ENCODE peak calls at places on chromosomes 12 and 14, in ten cellular contexts. X, J, K, O, D, M, P, G, W and E are unnamed samples.

GRCh38 chr12:122152754-122153153 is 21.3 kb downstream of the IL31 start:
- DNase-seq in K (no peak), W (no peak), D (no peak), G (no peak), P (no peak), M (no peak), O (no peak), X (no peak), J (no peak), E (no peak)

GRCh38 chr12:78185109-78185508 is 354.4 kb downstream of the NAV3 start:
- DNase-seq in P (no peak), J (no peak), X (no peak), D (peak), K (no peak), M (no peak), O (peak), G (no peak), W (peak), E (no peak)

GRCh38 chr12:121403721-121404120 is 3.8 kb downstream of the RNF34 start:
- DNase-seq in X (no peak), G (no peak), O (no peak), D (no peak), J (no peak), P (no peak), W (no peak), M (no peak), K (no peak), E (no peak)

GRCh38 chr12:19369691-19370148 is 69.6 kb upstream of the AEBP2 start:
- DNase-seq in P (no peak), G (no peak), J (peak), K (peak), M (no peak), D (peak), X (no peak), W (peak), O (peak), E (no peak)

GRCh38 chr12:130017571-130018449 is 114.0 kb upstream of the TMEM132D start:
- DNase-seq in W (no peak), D (peak), J (no peak), G (no peak), O (no peak), X (peak), P (no peak), M (peak), K (peak), E (no peak)

GRCh38 chr14:81277096-81277495 is 56.3 kb upstream of the GTF2A1 start:
- DNase-seq in W (no peak), X (no peak), J (no peak), K (no peak), P (no peak), D (no peak), G (no peak), M (no peak), O (no peak), E (no peak)

GRCh38 chr14:60170948-60171347 is 5.8 kb upstream of the DHRS7 start:
- DNase-seq in X (no peak), D (no peak), O (no peak), G (no peak), P (no peak), M (no peak), K (no peak), J (no peak), W (no peak), E (no peak)

GRCh38 chr14:105168496-105168978 is at the start of gene JAG2:
- DNase-seq in W (no peak), P (no peak), X (peak), O (no peak), M (peak), K (peak), G (peak), J (no peak), D (peak), E (no peak)

GRCh38 chr12:45637706-45638105 is 91.8 kb upstream of the ARID2 start:
- DNase-seq in D (peak), G (no peak), O (peak), X (no peak), K (peak), M (no peak), J (peak), P (peak), W (peak), E (peak)

GRCh38 chr12:44930972-44931600 is 55.0 kb upstream of the NELL2 start:
- DNase-seq in P (peak), J (peak), O (peak), G (no peak), D (peak), X (no peak), M (no peak), K (no peak), W (peak), E (peak)

DNA sequence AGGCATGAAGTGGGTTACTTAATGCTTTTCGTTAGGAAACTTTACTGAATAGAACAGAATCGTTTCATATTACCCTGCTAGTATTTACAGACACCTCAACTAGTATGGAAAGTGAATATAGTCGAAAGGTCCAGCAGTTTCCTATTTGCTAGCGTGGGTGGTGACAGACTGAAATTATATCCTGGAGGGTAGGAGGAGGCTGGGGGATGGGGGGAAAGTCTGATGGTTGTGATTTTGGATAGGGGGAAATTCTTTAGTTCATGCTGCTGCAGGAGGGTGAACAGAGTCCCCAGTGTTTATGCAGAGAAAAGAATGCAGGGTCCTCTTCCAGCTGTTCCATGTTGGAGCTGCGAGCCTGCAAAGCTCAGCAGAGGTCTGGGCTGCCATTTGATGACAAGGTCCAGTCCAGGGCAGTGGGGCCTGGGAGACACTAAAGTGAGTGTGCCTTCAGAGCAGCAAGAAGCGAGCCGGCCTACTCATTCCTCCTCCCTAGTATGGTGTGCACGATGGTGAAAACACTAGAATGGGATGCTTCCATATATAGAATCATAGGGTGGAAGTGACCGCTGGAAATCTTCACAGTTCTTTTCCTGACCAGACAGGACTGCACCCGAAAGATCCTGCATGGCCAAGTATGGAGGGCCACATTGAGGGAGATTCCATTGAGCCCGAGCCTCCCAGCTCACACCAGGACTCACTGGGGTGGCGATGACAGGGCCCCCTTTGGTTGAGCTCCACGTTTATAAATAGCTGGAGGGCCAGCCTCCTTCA is 2.1 kb downstream of the SAMD4A start:
- DNase-seq in X (peak), P (no peak), W (peak), M (no peak), K (peak), O (no peak), D (peak), J (no peak), G (peak), E (no peak)
- H3K4me3 ChIP-seq in X (peak), P (peak), W (peak), M (no peak), K (peak), O (peak), D (peak), J (peak), G (no peak), E (peak)

DNA sequence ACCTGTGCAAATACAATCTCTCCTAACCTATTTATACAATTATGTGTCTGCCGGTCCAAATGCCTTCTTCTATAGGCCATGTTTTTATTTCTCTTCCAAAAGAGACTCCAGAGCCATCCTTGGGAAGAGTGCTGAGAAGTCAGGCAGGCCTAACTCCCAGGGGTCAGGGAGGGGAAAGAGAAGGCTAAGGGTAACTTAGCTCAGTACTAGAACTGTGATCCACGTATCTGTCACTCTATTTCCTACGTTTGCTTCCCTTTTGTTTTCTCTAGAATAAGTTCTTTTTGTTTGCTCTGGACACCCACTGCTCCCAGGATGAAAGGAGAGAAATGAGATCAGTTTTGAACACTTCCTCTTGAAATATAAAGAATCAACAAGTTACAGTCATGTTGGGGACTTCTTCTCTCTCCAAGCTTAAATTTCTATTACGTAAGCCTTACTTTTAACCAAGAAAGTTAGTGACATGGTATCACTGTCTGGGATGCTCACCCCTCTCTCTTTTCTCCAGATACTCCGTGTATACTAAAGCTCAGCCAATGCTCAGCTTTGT is 79.2 kb downstream of the DAD1 start:
- DNase-seq in D (no peak), O (no peak), P (no peak), M (no peak), W (no peak), X (no peak), K (no peak), J (no peak), G (no peak), E (no peak)
- H3K4me3 ChIP-seq in D (no peak), O (no peak), P (no peak), M (no peak), W (no peak), X (no peak), K (no peak), J (no peak), G (no peak), E (no peak)

GRCh38 chr12:53324113-53324778 is 2.8 kb upstream of the AAAS start:
- DNase-seq in P (no peak), D (no peak), W (no peak), X (peak), K (no peak), M (peak), O (no peak), J (no peak), G (no peak), E (no peak)
- H3K4me3 ChIP-seq in P (peak), D (peak), W (peak), X (peak), K (peak), M (peak), O (peak), J (peak), G (peak), E (peak)

GRCh38 chr12:108017658-108018057 is 111.4 kb upstream of the WSCD2 start:
- DNase-seq in P (no peak), O (no peak), K (no peak), D (no peak), W (no peak), M (no peak), G (no peak), X (no peak), J (no peak), E (no peak)
- H3K4me3 ChIP-seq in P (no peak), O (no peak), K (no peak), D (no peak), W (no peak), M (no peak), G (no peak), X (no peak), J (no peak), E (no peak)

GRCh38 chr12:87814625-87815024 is 214.6 kb downstream of the C12orf50 start:
- DNase-seq in X (no peak), W (peak), G (no peak), P (no peak), O (peak), K (peak), D (peak), M (no peak), J (no peak), E (no peak)
- H3K4me3 ChIP-seq in X (no peak), W (no peak), G (no peak), P (no peak), O (no peak), K (no peak), D (no peak), M (no peak), J (no peak), E (no peak)

GRCh38 chr14:79278798-79279644 is 932.3 kb downstream of the DIO2 start:
- DNase-seq in G (peak), K (peak), M (peak), P (peak), D (peak), O (peak), J (peak), X (peak), W (peak), E (peak)
- H3K4me3 ChIP-seq in G (peak), K (peak), M (peak), P (peak), D (peak), O (peak), J (peak), X (peak), W (peak), E (peak)